ENCODE peak calls at places on chromosome 4, in six cellular contexts. Q, D, F, A, T and R are unnamed samples.

GRCh38 chr4:106494066-106494465 is 125.5 kb upstream of the GIMD1 start:
- DNase-seq in Q (no peak), D (no peak), F (no peak), A (no peak), T (no peak), R (no peak)

GRCh38 chr4:71520850-71521249 is 182.0 kb downstream of the SLC4A4 start:
- DNase-seq in Q (no peak), D (no peak), F (no peak), A (no peak), T (no peak), R (no peak)

GRCh38 chr4:17316566-17316965 is 195.3 kb downstream of the QDPR start:
- DNase-seq in Q (no peak), D (no peak), F (no peak), A (no peak), T (no peak), R (no peak)

GRCh38 chr4:6198768-6199343 is 1.5 kb downstream of the JAKMIP1 start:
- DNase-seq in Q (no peak), D (no peak), F (no peak), A (peak), T (no peak), R (no peak)

GRCh38 chr4:75547647-75548387 is 8.0 kb upstream of the ODAPH start:
- DNase-seq in Q (no peak), D (peak), F (peak), A (no peak), T (no peak), R (peak)

GRCh38 chr4:1964443-1964842 is 44.3 kb downstream of the NELFA start:
- DNase-seq in Q (no peak), D (no peak), F (no peak), A (no peak), T (no peak), R (peak)

GRCh38 chr4:687975-688694 is 816 bp downstream of the SLC49A3 start:
- DNase-seq in Q (no peak), D (no peak), F (no peak), A (peak), T (no peak), R (no peak)

GRCh38 chr4:27010334-27010940 is 149.8 kb downstream of the STIM2 start:
- DNase-seq in Q (peak), D (peak), F (peak), A (peak), T (peak), R (peak)

GRCh38 chr4:7498406-7499200 is 63.9 kb upstream of the PSAPL1 start:
- DNase-seq in Q (no peak), D (no peak), F (no peak), A (no peak), T (no peak), R (no peak)

GRCh38 chr4:109559625-109559982 is 442 bp upstream of the MCUB start:
- DNase-seq in Q (peak), D (peak), F (no peak), A (peak), T (no peak), R (peak)

GRCh38 chr4:53450773-53451172 is 73.3 kb downstream of the FIP1L1 start:
- DNase-seq in Q (no peak), D (no peak), F (peak), A (no peak), T (no peak), R (no peak)

GRCh38 chr4:6885953-6886557 is 23.6 kb upstream of the TBC1D14 start:
- DNase-seq in Q (no peak), D (peak), F (peak), A (peak), T (peak), R (peak)

GRCh38 chr4:166808380-166808779 is 425.9 kb downstream of the SPOCK3 start:
- DNase-seq in Q (no peak), D (no peak), F (no peak), A (no peak), T (no peak), R (no peak)

GRCh38 chr4:55397024-55397520 is 1.3 kb downstream of the TMEM165 start:
- DNase-seq in Q (no peak), D (peak), F (peak), A (no peak), T (no peak), R (peak)

GRCh38 chr4:967113-968104 is 6.0 kb downstream of the DGKQ start:
- DNase-seq in Q (no peak), D (no peak), F (no peak), A (peak), T (no peak), R (no peak)

GRCh38 chr4:78299565-78299972 is 242.4 kb downstream of the FRAS1 start:
- DNase-seq in Q (no peak), D (no peak), F (no peak), A (no peak), T (no peak), R (no peak)

DNA sequence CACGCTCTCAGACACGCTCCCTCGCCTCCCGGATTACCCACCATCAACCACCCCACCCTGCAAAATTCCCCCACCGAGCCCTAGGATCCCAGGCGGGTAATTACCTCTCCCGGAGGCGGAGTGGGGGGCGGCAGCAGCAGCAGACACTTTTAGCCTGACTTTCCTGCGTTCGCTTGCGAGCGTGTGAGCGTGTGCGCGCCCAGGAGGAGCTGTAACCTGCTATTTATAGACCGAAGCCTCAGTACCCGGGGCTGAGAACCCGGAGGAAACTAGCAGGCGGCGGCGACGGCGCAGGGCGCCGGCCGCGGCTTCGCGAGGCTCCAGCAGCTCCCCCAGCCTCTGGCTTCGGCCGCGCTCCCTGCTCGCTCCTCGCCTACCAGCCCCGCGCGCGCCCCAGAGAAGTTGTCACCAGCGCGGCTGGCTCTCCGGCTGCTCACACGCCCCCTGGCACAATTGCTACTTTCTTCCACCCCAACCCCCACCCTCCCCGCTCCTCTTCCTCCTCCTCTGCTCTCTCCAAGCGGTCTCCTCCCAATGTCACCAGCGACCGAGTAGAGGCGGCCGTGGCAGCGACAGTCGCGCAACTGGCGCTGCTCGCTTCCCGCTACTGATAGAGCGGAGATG is at the start of gene INPP4B:
- DNase-seq in Q (no peak), D (peak), F (peak), A (peak), T (peak), R (peak)
- H3K4me3 ChIP-seq in Q (peak), D (peak), F (peak), A (peak), T (peak), R (peak)

GRCh38 chr4:85051526-85051925 is 85.0 kb upstream of the WDFY3 start:
- DNase-seq in Q (no peak), D (no peak), F (no peak), A (no peak), T (no peak), R (no peak)

GRCh38 chr4:85055558-85055957 is 89.1 kb upstream of the WDFY3 start:
- DNase-seq in Q (no peak), D (no peak), F (no peak), A (no peak), T (no peak), R (no peak)

GRCh38 chr4:85050736-85051135 is 84.2 kb upstream of the WDFY3 start:
- DNase-seq in Q (no peak), D (no peak), F (no peak), A (no peak), T (no peak), R (no peak)
- H3K4me3 ChIP-seq in Q (no peak), D (no peak), F (no peak), A (no peak), T (no peak), R (no peak)

GRCh38 chr4:155208258-155209054 is at the start of gene NPY2R:
- DNase-seq in Q (no peak), D (no peak), F (no peak), A (peak), T (no peak), R (no peak)
- H3K4me3 ChIP-seq in Q (no peak), D (peak), F (peak), A (peak), T (peak), R (no peak)

GRCh38 chr4:104425003-104425402 is 69.7 kb downstream of the CXXC4 start:
- DNase-seq in Q (no peak), D (no peak), F (no peak), A (no peak), T (no peak), R (no peak)

GRCh38 chr4:104420766-104421165 is 73.9 kb downstream of the CXXC4 start:
- DNase-seq in Q (no peak), D (no peak), F (no peak), A (no peak), T (no peak), R (no peak)

GRCh38 chr4:104421576-104421975 is 73.1 kb downstream of the CXXC4 start:
- DNase-seq in Q (no peak), D (no peak), F (no peak), A (no peak), T (no peak), R (no peak)

GRCh38 chr4:104425948-104426347 is 68.7 kb downstream of the CXXC4 start:
- DNase-seq in Q (no peak), D (no peak), F (no peak), A (no peak), T (no peak), R (no peak)

DNA sequence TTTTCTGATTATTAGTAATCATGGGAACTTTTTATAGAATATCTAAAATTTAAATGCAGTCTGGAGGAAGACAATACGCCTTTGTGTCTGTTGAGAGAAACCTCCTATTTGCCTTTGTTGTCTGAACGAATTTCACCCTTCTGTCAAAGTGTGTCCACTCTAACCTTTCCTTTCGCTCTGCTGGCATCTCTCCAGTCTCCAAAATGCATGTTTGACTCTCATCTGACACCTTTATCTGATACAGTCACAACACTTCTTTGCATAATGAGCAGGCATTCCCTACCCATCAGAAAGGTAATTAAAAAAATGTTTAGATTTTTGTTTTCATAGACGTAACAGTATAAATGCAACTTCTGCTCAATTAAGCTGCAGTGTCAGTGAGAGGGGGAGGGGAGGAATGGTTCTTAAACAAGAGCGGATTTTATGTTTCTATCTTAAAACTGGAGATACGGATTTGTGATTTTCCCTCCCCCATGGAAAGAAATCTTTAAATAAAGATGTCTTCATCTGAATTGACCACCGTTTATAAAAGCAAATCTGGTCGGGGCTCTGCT is 70.2 kb downstream of the CXXC4 start:
- DNase-seq in Q (no peak), D (no peak), F (no peak), A (no peak), T (no peak), R (no peak)
- H3K4me3 ChIP-seq in Q (no peak), D (peak), F (peak), A (peak), T (peak), R (peak)